ENCODE peak calls at places on chromosomes 11 and 22, in seven cellular contexts. X is endothelial cell; J is stimulated activated CD4-positive, alpha-beta T cell treated with anti-CD3 and anti-CD28 coated beads, Interleukin-15, amount 100 ng/mL, for 1 hour; C is T47D; I is posterior vena cava; N is Daoy; K is psoas muscle. E is an unnamed sample.

GRCh38 chr11:18313985-18314763 is 7.8 kb downstream of the HPS5 start:
- DNase-seq in X (no peak), J (no peak), C (no peak), I (no peak), N (peak; percentile 25), K (no peak), E (no peak)

GRCh38 chr11:5625281-5625680 is 480 bp downstream of the TRIM34 start:
- DNase-seq in X (no peak), J (no peak), C (no peak), I (no peak), N (no peak), K (no peak), E (no peak)

GRCh38 chr22:38727530-38728451 is 22.0 kb downstream of the GTPBP1 start:
- DNase-seq in X (no peak), J (no peak), C (no peak), I (no peak), N (no peak), K (no peak), E (no peak)

GRCh38 chr22:35344956-35345690 is 35.8 kb upstream of the HMOX1 start:
- DNase-seq in X (no peak), J (no peak), C (no peak), I (no peak), N (no peak), K (no peak), E (no peak)

GRCh38 chr22:23754220-23754919 is at the start of gene VPREB3:
- DNase-seq in X (no peak), J (no peak), C (no peak), I (no peak), N (no peak), K (no peak), E (no peak)

GRCh38 chr11:134802116-134802515 is 390.1 kb upstream of the B3GAT1 start:
- DNase-seq in X (peak; percentile 23), J (no peak), C (peak; percentile 83), I (no peak), N (peak; percentile 40), K (no peak), E (no peak)

GRCh38 chr11:73292481-73292880 is 15.6 kb upstream of the ARHGEF17 start:
- DNase-seq in X (no peak), J (no peak), C (no peak), I (peak; percentile 89), N (peak; percentile 39), K (no peak), E (no peak)

GRCh38 chr11:62548545-62549335 is 2.1 kb upstream of the AHNAK start:
- DNase-seq in X (no peak), J (no peak), C (no peak), I (no peak), N (no peak), K (no peak), E (no peak)

GRCh38 chr11:65643971-65644370 is 6.1 kb downstream of the SIPA1 start:
- DNase-seq in X (no peak), J (no peak), C (peak; percentile 94), I (no peak), N (peak; percentile 45), K (no peak), E (no peak)

GRCh38 chr11:113468666-113469345 is 6.4 kb downstream of the DRD2 start:
- DNase-seq in X (no peak), J (no peak), C (no peak), I (no peak), N (no peak), K (no peak), E (no peak)

GRCh38 chr11:82494988-82495432 is 238.7 kb downstream of the FAM181B start:
- DNase-seq in X (no peak), J (no peak), C (peak; percentile 31), I (no peak), N (no peak), K (no peak), E (no peak)

GRCh38 chr11:123519055-123519796 is 89.2 kb downstream of the GRAMD1B start:
- DNase-seq in X (no peak), J (no peak), C (no peak), I (no peak), N (peak; percentile 67), K (no peak), E (no peak)

GRCh38 chr22:27754247-27754887 is 47.2 kb downstream of the MN1 start:
- DNase-seq in X (no peak), J (no peak), C (no peak), I (peak; percentile 83), N (peak; percentile 28), K (no peak), E (no peak)

GRCh38 chr11:96413408-96413807 is 23.6 kb downstream of the JRKL start:
- DNase-seq in X (no peak), J (no peak), C (no peak), I (no peak), N (no peak), K (no peak), E (no peak)

GRCh38 chr22:38878001-38878400 is 6.0 kb upstream of the CBX6 start:
- DNase-seq in X (no peak), J (no peak), C (no peak), I (no peak), N (no peak), K (no peak), E (no peak)

GRCh38 chr11:10460611-10461275 is 5.7 kb downstream of the AMPD3 start:
- DNase-seq in X (no peak), J (no peak), C (no peak), I (no peak), N (no peak), K (no peak), E (no peak)

GRCh38 chr11:35031869-35032268 is 107.1 kb upstream of the CD44 start:
- DNase-seq in X (no peak), J (no peak), C (no peak), I (no peak), N (peak; percentile 82), K (no peak), E (no peak)

GRCh38 chr11:41522391-41522790 is 62.9 kb upstream of the LRRC4C start:
- DNase-seq in X (no peak), J (no peak), C (no peak), I (no peak), N (no peak), K (no peak), E (no peak)

GRCh38 chr22:28139993-28140392 is 220.9 kb upstream of the PITPNB start:
- DNase-seq in X (no peak), J (no peak), C (no peak), I (no peak), N (peak; percentile 33), K (no peak), E (no peak)

GRCh38 chr22:49018601-49019000 is 809.1 kb downstream of the BRD1 start:
- DNase-seq in X (no peak), J (no peak), C (no peak), I (peak; percentile 68), N (no peak), K (no peak), E (no peak)

GRCh38 chr11:2377511-2378443 is 667 bp downstream of the CD81 start:
- DNase-seq in X (peak; percentile 66), J (peak; percentile 56), C (peak; percentile 52), I (peak; percentile 90), N (peak; percentile 63), K (peak; percentile 78), E (no peak)

GRCh38 chr11:16925495-16926065 is 88.6 kb downstream of the PLEKHA7 start:
- DNase-seq in X (peak; percentile 52), J (no peak), C (peak; percentile 56), I (no peak), N (peak; percentile 46), K (peak; percentile 25), E (no peak)

GRCh38 chr11:72736452-72737069 is 15.6 kb downstream of the ARAP1 start:
- DNase-seq in X (no peak), J (peak; percentile 24), C (no peak), I (peak; percentile 91), N (peak; percentile 75), K (peak; percentile 48), E (peak; percentile 24)

GRCh38 chr11:103878646-103879045 is 157.8 kb upstream of the DDI1 start:
- DNase-seq in X (no peak), J (no peak), C (no peak), I (no peak), N (no peak), K (no peak), E (no peak)

E was measured in stimulated activated CD8-positive, alpha-beta memory T cell treated with anti-CD3 and anti-CD28 coated beads, Interleukin-15, amount 100 ng/mL, for 1 hour.